ENCODE peak calls at places on chromosomes 6 and 20, in eight cellular contexts. E is heart right ventricle; S is naive thymus-derived CD4-positive, alpha-beta T cell; X is Right ventricle myocardium inferior; G is activated CD8-positive, alpha-beta memory T cell treated with anti-CD3 and anti-CD28 coated beads, Interleukin-2, amount 10 ng/mL, durations not matched to agents 7 days and 5 days; P is pancreas; R is DND-41; A is activated T-helper 17 cell treated with anti-CD3 and anti-CD28 coated beads, Interleukin-2, amount 50 U/mL, for 72 hours. K is an unnamed sample.

GRCh38 chr20:32204485-32205115 is 2.9 kb downstream of the PLAGL2 start:
- ATAC-seq in E (no peak), S (no peak), X (no peak), G (no peak), P (no peak), R (no peak), A (no peak), K (no peak)

GRCh38 chr6:31227143-31227542 is 44.7 kb downstream of the HLA-C start:
- ATAC-seq in E (no peak), S (no peak), X (no peak), G (no peak), P (no peak), R (no peak), A (no peak), K (no peak)

GRCh38 chr6:46269447-46270229 is 98.9 kb upstream of the ENPP5 start:
- ATAC-seq in E (peak), S (peak), X (peak), G (no peak), P (no peak), R (no peak), A (no peak), K (peak)

GRCh38 chr20:4160761-4161305 is 145.5 kb upstream of the RNF24 start:
- ATAC-seq in E (peak), S (peak), X (peak), G (peak), P (no peak), R (peak), A (peak), K (peak)

GRCh38 chr6:142223938-142224337 is 76.9 kb downstream of the VTA1 start:
- ATAC-seq in E (no peak), S (no peak), X (no peak), G (no peak), P (no peak), R (no peak), A (no peak), K (no peak)

GRCh38 chr6:154981071-154981373 is 14.1 kb upstream of the TIAM2 start:
- ATAC-seq in E (no peak), S (no peak), X (no peak), G (no peak), P (peak), R (no peak), A (peak), K (no peak)

GRCh38 chr20:34931771-34932170 is 23.8 kb downstream of the GSS start:
- ATAC-seq in E (peak), S (no peak), X (no peak), G (no peak), P (no peak), R (no peak), A (no peak), K (no peak)

GRCh38 chr6:4512101-4512500 is 264.1 kb upstream of the CDYL start:
- ATAC-seq in E (no peak), S (no peak), X (no peak), G (no peak), P (no peak), R (no peak), A (no peak), K (no peak)

GRCh38 chr6:75368151-75368779 is 83.7 kb upstream of the TMEM30A start:
- ATAC-seq in E (peak), S (no peak), X (peak), G (peak), P (peak), R (no peak), A (no peak), K (peak)

GRCh38 chr6:109793793-109794192 is 102.7 kb downstream of the FIG4 start:
- ATAC-seq in E (peak), S (peak), X (peak), G (peak), P (no peak), R (no peak), A (peak), K (peak)

GRCh38 chr6:38213275-38213674 is 393.7 kb downstream of the ZFAND3 start:
- ATAC-seq in E (peak), S (no peak), X (peak), G (no peak), P (no peak), R (no peak), A (no peak), K (no peak)

GRCh38 chr20:13142143-13142542 is 78.9 kb upstream of the ISM1 start:
- ATAC-seq in E (no peak), S (no peak), X (no peak), G (no peak), P (no peak), R (peak), A (no peak), K (no peak)

GRCh38 chr6:19668710-19669109 is 168.5 kb upstream of the ID4 start:
- ATAC-seq in E (no peak), S (no peak), X (no peak), G (no peak), P (no peak), R (no peak), A (no peak), K (no peak)

GRCh38 chr20:43781215-43781614 is 54.4 kb upstream of the GTSF1L start:
- ATAC-seq in E (no peak), S (no peak), X (no peak), G (no peak), P (no peak), R (peak), A (no peak), K (no peak)

GRCh38 chr20:5364136-5364821 is 47.5 kb upstream of the PROKR2 start:
- ATAC-seq in E (no peak), S (no peak), X (no peak), G (no peak), P (no peak), R (no peak), A (no peak), K (no peak)

GRCh38 chr6:137973201-137973600 is 106.1 kb downstream of the TNFAIP3 start:
- ATAC-seq in E (no peak), S (no peak), X (no peak), G (no peak), P (no peak), R (no peak), A (no peak), K (no peak)

GRCh38 chr6:72182337-72183246 is 296.2 kb downstream of the RIMS1 start:
- ATAC-seq in E (peak), S (no peak), X (no peak), G (no peak), P (peak), R (no peak), A (no peak), K (peak)

GRCh38 chr6:22308939-22309338 is 12.1 kb upstream of the PRL start:
- ATAC-seq in E (no peak), S (no peak), X (no peak), G (no peak), P (no peak), R (no peak), A (no peak), K (no peak)

GRCh38 chr6:50822078-50822476 is 3.4 kb downstream of the TFAP2B start:
- ATAC-seq in E (no peak), S (no peak), X (no peak), G (no peak), P (no peak), R (no peak), A (no peak), K (no peak)

GRCh38 chr6:5213851-5214507 is 46.8 kb downstream of the LYRM4 start:
- ATAC-seq in E (peak), S (no peak), X (peak), G (no peak), P (no peak), R (no peak), A (no peak), K (no peak)

GRCh38 chr20:53146201-53146891 is 174.2 kb downstream of the TSHZ2 start:
- ATAC-seq in E (no peak), S (peak), X (no peak), G (peak), P (no peak), R (no peak), A (peak), K (no peak)

GRCh38 chr6:12271594-12271993 is 18.6 kb upstream of the EDN1 start:
- ATAC-seq in E (no peak), S (no peak), X (no peak), G (no peak), P (no peak), R (no peak), A (no peak), K (no peak)

GRCh38 chr6:133699986-133700385 is 188.9 kb upstream of the TCF21 start:
- ATAC-seq in E (no peak), S (no peak), X (no peak), G (no peak), P (no peak), R (no peak), A (no peak), K (peak)

GRCh38 chr6:165820407-165820806 is 157.4 kb upstream of the PDE10A start:
- ATAC-seq in E (no peak), S (no peak), X (no peak), G (no peak), P (no peak), R (no peak), A (no peak), K (no peak)

GRCh38 chr6:17218023-17218748 is 63.0 kb upstream of the RBM24 start:
- ATAC-seq in E (peak), S (no peak), X (peak), G (no peak), P (no peak), R (no peak), A (no peak), K (no peak)

GRCh38 chr6:101758338-101758737 is 364.8 kb downstream of the GRIK2 start:
- ATAC-seq in E (no peak), S (no peak), X (no peak), G (no peak), P (no peak), R (no peak), A (no peak), K (no peak)

GRCh38 chr6:151248295-151248694 is 8.5 kb downstream of the AKAP12 start:
- ATAC-seq in E (no peak), S (no peak), X (no peak), G (no peak), P (no peak), R (no peak), A (peak), K (no peak)

GRCh38 chr6:15063253-15063853 is 182.5 kb upstream of the JARID2 start:
- ATAC-seq in E (no peak), S (peak), X (peak), G (no peak), P (no peak), R (no peak), A (no peak), K (peak)

GRCh38 chr20:56458227-56458821 is 10.1 kb upstream of the RTF2 start:
- ATAC-seq in E (no peak), S (no peak), X (no peak), G (no peak), P (no peak), R (no peak), A (no peak), K (no peak)

GRCh38 chr20:40754372-40754943 is 65.4 kb upstream of the MAFB start:
- ATAC-seq in E (peak), S (no peak), X (peak), G (no peak), P (no peak), R (no peak), A (no peak), K (no peak)

GRCh38 chr20:50533464-50533863 is 23.3 kb downstream of the PTPN1 start:
- ATAC-seq in E (no peak), S (no peak), X (no peak), G (no peak), P (no peak), R (no peak), A (no peak), K (no peak)

GRCh38 chr20:8800089-8800488 is 268.8 kb upstream of the PLCB4 start:
- ATAC-seq in E (no peak), S (no peak), X (no peak), G (no peak), P (no peak), R (no peak), A (no peak), K (no peak)

GRCh38 chr20:15310361-15310760 is 972.9 kb upstream of the FLRT3 start:
- ATAC-seq in E (no peak), S (no peak), X (no peak), G (no peak), P (no peak), R (no peak), A (no peak), K (no peak)